ENCODE peak calls at places on chromosomes 16 and 17, in four cellular contexts. One of them, this sample, is unnamed.
A peak's percentile ranks its signal among the peaks of the same experiment; 100 is the strongest.

GRCh38 chr17:324151-324571 is 28.4 kb downstream of the RPH3AL start:
- DNase-seq in naive thymus-derived CD4-positive, alpha-beta T cell: no peak
- DNase-seq in CD8-positive, alpha-beta T cell: no peak
- DNase-seq in uterus: no peak
- DNase-seq in this sample: peak; percentile 47

GRCh38 chr17:43434902-43435319 is 36.1 kb downstream of the ARL4D start:
- DNase-seq in CD8-positive, alpha-beta T cell: no peak
- DNase-seq in uterus: no peak
- DNase-seq in naive thymus-derived CD4-positive, alpha-beta T cell: no peak
- DNase-seq in this sample: no peak

GRCh38 chr17:74759941-74760340 is 11.5 kb downstream of the NHERF1 start:
- DNase-seq in uterus: no peak
- DNase-seq in naive thymus-derived CD4-positive, alpha-beta T cell: no peak
- DNase-seq in CD8-positive, alpha-beta T cell: no peak
- DNase-seq in this sample: no peak

GRCh38 chr16:89565506-89566372 is 5.3 kb downstream of the RPL13 start:
- DNase-seq in CD8-positive, alpha-beta T cell: peak; percentile 49
- DNase-seq in naive thymus-derived CD4-positive, alpha-beta T cell: no peak
- DNase-seq in uterus: no peak
- DNase-seq in this sample: peak; percentile 81

GRCh38 chr16:66979011-66979717 is 9.2 kb upstream of the CES4A start:
- DNase-seq in uterus: peak; percentile 31
- DNase-seq in naive thymus-derived CD4-positive, alpha-beta T cell: no peak
- DNase-seq in CD8-positive, alpha-beta T cell: no peak
- DNase-seq in this sample: peak; percentile 70

GRCh38 chr16:247027-247426 is 12.4 kb downstream of the FAM234A start:
- DNase-seq in naive thymus-derived CD4-positive, alpha-beta T cell: no peak
- DNase-seq in CD8-positive, alpha-beta T cell: no peak
- DNase-seq in uterus: no peak
- DNase-seq in this sample: no peak

GRCh38 chr16:1640261-1640956 is 28.2 kb downstream of the CRAMP1 start:
- DNase-seq in naive thymus-derived CD4-positive, alpha-beta T cell: no peak
- DNase-seq in uterus: no peak
- DNase-seq in CD8-positive, alpha-beta T cell: no peak
- DNase-seq in this sample: peak; percentile 47

GRCh38 chr16:46830417-46830901 is 521 bp downstream of the C16orf87 start:
- DNase-seq in uterus: no peak
- DNase-seq in CD8-positive, alpha-beta T cell: peak; percentile 39
- DNase-seq in naive thymus-derived CD4-positive, alpha-beta T cell: peak; percentile 32
- DNase-seq in this sample: peak; percentile 50

GRCh38 chr16:52861614-52862022 is 191.1 kb downstream of the CHD9NB start:
- DNase-seq in CD8-positive, alpha-beta T cell: no peak
- DNase-seq in uterus: no peak
- DNase-seq in naive thymus-derived CD4-positive, alpha-beta T cell: no peak
- DNase-seq in this sample: no peak

GRCh38 chr17:73401911-73402310 is 90.1 kb upstream of the CDC42EP4 start:
- DNase-seq in uterus: no peak
- DNase-seq in CD8-positive, alpha-beta T cell: no peak
- DNase-seq in naive thymus-derived CD4-positive, alpha-beta T cell: no peak
- DNase-seq in this sample: peak; percentile 65

GRCh38 chr16:29852654-29853053 is 10.4 kb downstream of the CDIPT start:
- DNase-seq in naive thymus-derived CD4-positive, alpha-beta T cell: no peak
- DNase-seq in uterus: no peak
- DNase-seq in CD8-positive, alpha-beta T cell: no peak
- DNase-seq in this sample: no peak

GRCh38 chr17:10843806-10844205 is 5.9 kb upstream of the PIRT start:
- DNase-seq in CD8-positive, alpha-beta T cell: no peak
- DNase-seq in naive thymus-derived CD4-positive, alpha-beta T cell: no peak
- DNase-seq in uterus: peak; percentile 30
- DNase-seq in this sample: peak; percentile 20

GRCh38 chr17:10844667-10845387 is 6.9 kb upstream of the PIRT start:
- DNase-seq in naive thymus-derived CD4-positive, alpha-beta T cell: peak; percentile 65
- DNase-seq in uterus: peak; percentile 76
- DNase-seq in CD8-positive, alpha-beta T cell: peak; percentile 71
- DNase-seq in this sample: peak; percentile 90

GRCh38 chr17:10842658-10843057 is 4.8 kb upstream of the PIRT start:
- DNase-seq in naive thymus-derived CD4-positive, alpha-beta T cell: no peak
- DNase-seq in CD8-positive, alpha-beta T cell: no peak
- DNase-seq in uterus: no peak
- DNase-seq in this sample: no peak

GRCh38 chr17:10845388-10845751 is 7.5 kb upstream of the PIRT start:
- DNase-seq in naive thymus-derived CD4-positive, alpha-beta T cell: no peak
- DNase-seq in uterus: no peak
- DNase-seq in CD8-positive, alpha-beta T cell: no peak
- DNase-seq in this sample: no peak
- H3K4me3 ChIP-seq in naive thymus-derived CD4-positive, alpha-beta T cell: peak overlapping the region; percentile 52
- H3K4me3 ChIP-seq in uterus: no peak overlapping the region
- H3K4me3 ChIP-seq in CD8-positive, alpha-beta T cell: peak overlapping the region; percentile 59
- H3K4me3 ChIP-seq in this sample: no peak overlapping the region

DNA sequence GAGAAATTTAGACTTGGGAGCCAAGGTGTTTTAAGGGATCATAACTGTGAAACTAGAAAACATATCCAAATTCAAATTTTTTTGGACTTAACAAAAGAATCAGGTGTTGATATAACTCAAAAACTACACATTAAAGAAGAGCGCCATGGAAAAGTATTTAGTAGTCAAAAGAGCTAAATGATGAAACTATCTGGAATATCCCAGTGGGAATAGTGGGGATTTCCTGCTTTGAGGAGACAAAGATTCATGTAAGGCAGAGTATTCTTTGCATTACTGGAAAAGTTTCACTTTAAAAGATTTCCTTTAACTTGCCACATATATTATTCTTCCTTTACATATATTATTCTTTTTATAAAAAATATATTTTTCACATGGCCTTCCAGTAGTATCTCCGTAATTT is 40.3 kb upstream of the VPS4A start:
- DNase-seq in uterus: no peak
- DNase-seq in naive thymus-derived CD4-positive, alpha-beta T cell: no peak
- DNase-seq in CD8-positive, alpha-beta T cell: no peak
- DNase-seq in this sample: no peak
- H3K27ac ChIP-seq in uterus: no peak overlapping the region
- H3K27ac ChIP-seq in naive thymus-derived CD4-positive, alpha-beta T cell: no peak overlapping the region
- H3K27ac ChIP-seq in CD8-positive, alpha-beta T cell: no peak overlapping the region
- H3K27ac ChIP-seq in this sample: no peak overlapping the region

GRCh38 chr16:28295213-28295612 is 2.9 kb downstream of the SBK1 start:
- DNase-seq in naive thymus-derived CD4-positive, alpha-beta T cell: no peak
- DNase-seq in uterus: no peak
- DNase-seq in CD8-positive, alpha-beta T cell: no peak
- DNase-seq in this sample: no peak

GRCh38 chr16:28298511-28298878 is 6.2 kb downstream of the SBK1 start:
- DNase-seq in uterus: no peak
- DNase-seq in CD8-positive, alpha-beta T cell: no peak
- DNase-seq in naive thymus-derived CD4-positive, alpha-beta T cell: no peak
- DNase-seq in this sample: no peak

GRCh38 chr16:28300327-28300726 is 8.0 kb downstream of the SBK1 start:
- DNase-seq in uterus: no peak
- DNase-seq in naive thymus-derived CD4-positive, alpha-beta T cell: no peak
- DNase-seq in CD8-positive, alpha-beta T cell: no peak
- DNase-seq in this sample: no peak

GRCh38 chr16:28297784-28298510 is 5.6 kb downstream of the SBK1 start:
- DNase-seq in uterus: no peak
- DNase-seq in CD8-positive, alpha-beta T cell: no peak
- DNase-seq in naive thymus-derived CD4-positive, alpha-beta T cell: no peak
- DNase-seq in this sample: no peak

GRCh38 chr16:28297308-28297707 is 5.0 kb downstream of the SBK1 start:
- DNase-seq in CD8-positive, alpha-beta T cell: no peak
- DNase-seq in naive thymus-derived CD4-positive, alpha-beta T cell: no peak
- DNase-seq in uterus: no peak
- DNase-seq in this sample: no peak
- H3K4me1 ChIP-seq in CD8-positive, alpha-beta T cell: peaks cover 85% of the 10 kb centered on the region
- H3K4me1 ChIP-seq in naive thymus-derived CD4-positive, alpha-beta T cell: peaks cover 61% of the 10 kb centered on the region
- H3K4me1 ChIP-seq in uterus: peaks cover 8% of the 10 kb centered on the region
- H3K4me1 ChIP-seq in this sample: no peaks in the 10 kb centered on the region

DNA sequence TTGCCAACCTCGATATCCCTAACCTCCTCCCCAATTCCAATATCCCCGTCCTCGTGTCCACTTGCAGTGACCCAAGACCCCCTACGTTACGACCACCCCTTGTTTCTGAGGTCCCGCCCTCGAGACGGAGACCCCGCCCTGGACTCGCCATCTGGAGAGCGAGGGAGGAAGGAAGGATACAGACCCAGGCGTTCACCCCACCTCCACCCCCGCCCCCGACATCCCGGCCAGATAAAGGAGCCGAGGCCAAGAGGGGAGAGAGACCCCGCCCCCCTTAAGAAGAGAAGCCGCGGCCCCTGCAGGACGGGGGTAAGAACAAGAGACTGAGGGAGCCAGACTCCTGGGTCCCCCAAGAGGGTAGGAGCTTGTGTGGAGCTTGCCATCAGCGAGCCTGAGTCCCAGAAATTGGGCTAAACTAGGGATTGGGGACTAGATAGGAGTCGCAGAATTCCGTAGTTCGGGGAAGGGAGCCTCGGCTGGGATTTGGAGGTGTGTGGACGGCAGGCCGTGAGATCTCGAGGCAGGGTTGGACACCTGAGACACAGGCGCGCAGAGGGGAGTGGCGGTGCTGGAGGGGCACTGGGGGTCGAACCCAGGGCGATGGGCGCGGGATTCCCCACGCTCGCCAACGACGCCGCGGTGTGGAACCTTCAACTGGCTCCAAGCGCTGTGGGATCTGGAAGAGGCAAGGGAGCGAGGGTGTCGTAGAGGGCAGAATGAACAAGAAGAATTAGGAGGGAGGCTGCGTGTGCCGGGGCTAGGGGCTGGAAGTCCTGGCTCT is at the start of gene BCL6B:
- DNase-seq in uterus: peak; percentile 27
- DNase-seq in CD8-positive, alpha-beta T cell: no peak
- DNase-seq in naive thymus-derived CD4-positive, alpha-beta T cell: no peak
- DNase-seq in this sample: peak; percentile 75
- H3K4me3 ChIP-seq in uterus: peak within 1 kb of the TSS; percentile 8
- H3K4me3 ChIP-seq in CD8-positive, alpha-beta T cell: peak within 1 kb of the TSS; percentile 17
- H3K4me3 ChIP-seq in naive thymus-derived CD4-positive, alpha-beta T cell: peak within 1 kb of the TSS; percentile 44
- H3K4me3 ChIP-seq in this sample: peak within 1 kb of the TSS; percentile 32

GRCh38 chr17:82237083-82237745 is 8.4 kb downstream of the SLC16A3 start:
- DNase-seq in uterus: no peak
- DNase-seq in CD8-positive, alpha-beta T cell: no peak
- DNase-seq in naive thymus-derived CD4-positive, alpha-beta T cell: no peak
- DNase-seq in this sample: no peak
- H3K27ac ChIP-seq in uterus: peak overlapping the region; percentile 52
- H3K27ac ChIP-seq in CD8-positive, alpha-beta T cell: no peak overlapping the region
- H3K27ac ChIP-seq in naive thymus-derived CD4-positive, alpha-beta T cell: no peak overlapping the region
- H3K27ac ChIP-seq in this sample: no peak overlapping the region

GRCh38 chr17:41520821-41521521 is 2.3 kb upstream of the KRT15 start:
- DNase-seq in naive thymus-derived CD4-positive, alpha-beta T cell: no peak
- DNase-seq in CD8-positive, alpha-beta T cell: no peak
- DNase-seq in uterus: no peak
- DNase-seq in this sample: no peak

GRCh38 chr17:41519501-41520224 is 973 bp upstream of the KRT15 start:
- DNase-seq in uterus: no peak
- DNase-seq in naive thymus-derived CD4-positive, alpha-beta T cell: no peak
- DNase-seq in CD8-positive, alpha-beta T cell: no peak
- DNase-seq in this sample: no peak

GRCh38 chr17:41522301-41523224 is 3.9 kb upstream of the KRT15 start:
- DNase-seq in naive thymus-derived CD4-positive, alpha-beta T cell: no peak
- DNase-seq in uterus: no peak
- DNase-seq in CD8-positive, alpha-beta T cell: no peak
- DNase-seq in this sample: no peak

GRCh38 chr17:41523225-41523593 is 4.5 kb upstream of the KRT15 start:
- DNase-seq in CD8-positive, alpha-beta T cell: no peak
- DNase-seq in naive thymus-derived CD4-positive, alpha-beta T cell: no peak
- DNase-seq in uterus: no peak
- DNase-seq in this sample: no peak

DNA sequence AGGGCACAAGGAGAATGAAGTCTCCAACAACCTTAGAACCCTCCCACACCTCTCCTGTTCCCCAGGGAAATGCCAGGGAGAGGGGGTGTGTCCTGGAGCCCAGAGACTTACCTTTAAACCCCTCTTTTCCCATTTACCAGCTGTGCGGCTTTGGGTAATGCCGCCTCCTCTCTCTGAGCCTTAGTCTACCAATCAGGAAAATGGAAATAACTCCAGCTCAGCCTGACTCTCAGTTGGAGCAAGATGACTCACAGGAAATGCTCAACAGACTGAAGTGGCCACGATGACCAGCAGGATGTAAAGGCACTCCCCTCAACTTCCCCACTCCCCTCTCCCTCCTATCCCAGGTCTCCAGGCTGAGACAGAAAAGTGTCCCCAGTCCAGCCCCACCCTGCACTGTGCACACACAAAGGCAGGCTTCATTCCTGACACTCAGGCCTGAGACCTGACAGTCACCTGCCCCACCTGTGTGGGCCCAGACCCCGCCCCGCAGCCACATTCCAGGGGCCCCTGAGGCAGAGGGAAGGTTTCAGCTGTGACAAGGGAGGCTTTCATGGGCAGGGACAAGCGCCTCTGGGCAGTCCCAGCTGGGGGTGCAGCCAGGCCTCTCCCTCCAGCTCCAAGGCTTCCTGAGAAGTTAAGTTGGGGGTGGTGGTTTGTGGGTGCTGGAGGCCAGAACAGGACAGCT is 3.0 kb upstream of the KRT15 start:
- DNase-seq in uterus: no peak
- DNase-seq in CD8-positive, alpha-beta T cell: no peak
- DNase-seq in naive thymus-derived CD4-positive, alpha-beta T cell: no peak
- DNase-seq in this sample: no peak
- H3K4me1 ChIP-seq in uterus: no peaks in the 10 kb centered on the region
- H3K4me1 ChIP-seq in CD8-positive, alpha-beta T cell: no peaks in the 10 kb centered on the region
- H3K4me1 ChIP-seq in naive thymus-derived CD4-positive, alpha-beta T cell: no peaks in the 10 kb centered on the region
- H3K4me1 ChIP-seq in this sample: no peaks in the 10 kb centered on the region